ENCODE peak calls at places on chromosomes 2 and 18, in five cellular contexts. A, D, G, I and H are unnamed samples.

GRCh38 chr2:241653210-241653750 is 15.8 kb downstream of the ATG4B start:
- DNase-seq in A (no peak), D (no peak), G (no peak), I (no peak), H (no peak)

GRCh38 chr2:12765203-12765602 is 48.5 kb downstream of the TRIB2 start:
- DNase-seq in A (no peak), D (no peak), G (no peak), I (no peak), H (no peak)

GRCh38 chr2:211175956-211176355 is 619.6 kb downstream of the CPS1 start:
- DNase-seq in A (no peak), D (no peak), G (no peak), I (no peak), H (no peak)

GRCh38 chr2:220847587-220847986 is 724.5 kb downstream of the EPHA4 start:
- DNase-seq in A (no peak), D (peak; percentile 86), G (no peak), I (no peak), H (no peak)

GRCh38 chr2:150295544-150295943 is 191.9 kb downstream of the RND3 start:
- DNase-seq in A (no peak), D (no peak), G (no peak), I (no peak), H (no peak)

GRCh38 chr2:190837417-190837816 is 43.2 kb upstream of the GLS start:
- DNase-seq in A (no peak), D (peak; percentile 77), G (no peak), I (no peak), H (no peak)

GRCh38 chr18:68779169-68779568 is 18.7 kb upstream of the CCDC102B start:
- DNase-seq in A (no peak), D (peak; percentile 17), G (no peak), I (no peak), H (no peak)

GRCh38 chr2:187453078-187453641 is 5.1 kb upstream of the CALCRL start:
- DNase-seq in A (no peak), D (peak; percentile 48), G (no peak), I (no peak), H (no peak)

GRCh38 chr2:69554981-69555380 is 88.6 kb downstream of the AAK1 start:
- DNase-seq in A (no peak), D (no peak), G (peak; percentile 13), I (no peak), H (no peak)

GRCh38 chr2:170843656-170844055 is 27.0 kb downstream of the GAD1 start:
- DNase-seq in A (no peak), D (peak; percentile 55), G (no peak), I (no peak), H (no peak)

GRCh38 chr2:174442546-174443510 is 44.0 kb downstream of the GPR155 start:
- DNase-seq in A (no peak), D (peak; percentile 77), G (no peak), I (no peak), H (no peak)

GRCh38 chr18:274313-274712 is 6.5 kb upstream of the THOC1 start:
- DNase-seq in A (no peak), D (no peak), G (no peak), I (no peak), H (no peak)

GRCh38 chr18:74457743-74458465 is 796 bp upstream of the DIPK1C start:
- DNase-seq in A (no peak), D (no peak), G (no peak), I (no peak), H (peak; percentile 4)

GRCh38 chr2:201158111-201158929 is 24.6 kb upstream of the CASP10 start:
- DNase-seq in A (peak; percentile 55), D (peak; percentile 80), G (peak; percentile 61), I (peak; percentile 65), H (peak; percentile 66)

GRCh38 chr2:10515887-10516286 is 67.8 kb upstream of the ODC1 start:
- DNase-seq in A (no peak), D (no peak), G (no peak), I (no peak), H (no peak)

GRCh38 chr18:7020995-7021777 is 96.4 kb downstream of the LAMA1 start:
- DNase-seq in A (no peak), D (no peak), G (no peak), I (no peak), H (no peak)

GRCh38 chr2:191463790-191464189 is 214.1 kb upstream of the NABP1 start:
- DNase-seq in A (no peak), D (no peak), G (no peak), I (no peak), H (no peak)

GRCh38 chr2:224982910-224983688 is 59.2 kb downstream of the DOCK10 start:
- DNase-seq in A (no peak), D (peak; percentile 79), G (no peak), I (peak; percentile 49), H (no peak)

GRCh38 chr18:9708882-9709877 is 1.1 kb downstream of the RAB31 start:
- DNase-seq in A (no peak), D (no peak), G (no peak), I (no peak), H (no peak)

GRCh38 chr2:2507471-2507997 is 176.5 kb upstream of the MYT1L start:
- DNase-seq in A (no peak), D (no peak), G (no peak), I (no peak), H (no peak)

GRCh38 chr2:42328148-42328833 is 32.7 kb downstream of the COX7A2L start:
- DNase-seq in A (no peak), D (peak; percentile 57), G (no peak), I (no peak), H (no peak)

GRCh38 chr2:64622443-64623231 is 31.1 kb downstream of the SERTAD2 start:
- DNase-seq in A (peak; percentile 53), D (peak; percentile 56), G (no peak), I (no peak), H (no peak)

GRCh38 chr2:188965147-188965546 is 9.0 kb upstream of the COL3A1 start:
- DNase-seq in A (no peak), D (no peak), G (no peak), I (no peak), H (no peak)

GRCh38 chr2:171319164-171319810 is 114.5 kb downstream of the METTL8 start:
- DNase-seq in A (peak; percentile 38), D (peak; percentile 25), G (no peak), I (peak; percentile 34), H (no peak)

GRCh38 chr2:178143481-178143880 is 31.2 kb downstream of the RBM45 start:
- DNase-seq in A (no peak), D (no peak), G (no peak), I (no peak), H (no peak)

GRCh38 chr2:20067992-20068727 is 16.7 kb upstream of the LAPTM4A start:
- DNase-seq in A (no peak), D (peak; percentile 88), G (no peak), I (no peak), H (no peak)

DNA sequence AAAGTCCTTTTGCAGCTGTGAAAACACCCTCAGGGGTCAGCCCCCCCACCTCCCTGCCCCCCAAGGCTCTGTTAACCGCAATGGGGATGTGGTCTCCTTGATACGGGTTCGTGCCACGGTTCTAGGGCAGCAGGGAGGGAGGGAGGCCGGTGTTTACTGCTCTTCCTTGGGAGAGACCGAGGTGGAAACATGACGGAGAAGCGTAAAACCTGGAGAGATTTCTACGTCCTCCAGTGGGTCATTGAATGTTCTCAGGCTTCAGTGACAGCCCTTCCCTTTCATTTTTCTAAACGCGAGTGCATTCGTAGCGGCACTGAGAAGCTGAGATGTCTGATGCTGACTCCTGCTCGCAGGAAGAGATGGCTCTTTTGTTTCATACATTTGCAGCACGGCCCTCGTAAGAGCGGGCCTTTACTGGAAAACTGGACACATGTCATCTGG is 40.5 kb upstream of the HDAC4 start:
- DNase-seq in A (no peak), D (peak; percentile 63), G (no peak), I (peak; percentile 41), H (no peak)
- H3K4me3 ChIP-seq in A (no peak overlapping the region), D (peak overlapping the region; percentile 10), G (no peak overlapping the region), I (peak overlapping the region; percentile 59), H (no peak overlapping the region)

DNA sequence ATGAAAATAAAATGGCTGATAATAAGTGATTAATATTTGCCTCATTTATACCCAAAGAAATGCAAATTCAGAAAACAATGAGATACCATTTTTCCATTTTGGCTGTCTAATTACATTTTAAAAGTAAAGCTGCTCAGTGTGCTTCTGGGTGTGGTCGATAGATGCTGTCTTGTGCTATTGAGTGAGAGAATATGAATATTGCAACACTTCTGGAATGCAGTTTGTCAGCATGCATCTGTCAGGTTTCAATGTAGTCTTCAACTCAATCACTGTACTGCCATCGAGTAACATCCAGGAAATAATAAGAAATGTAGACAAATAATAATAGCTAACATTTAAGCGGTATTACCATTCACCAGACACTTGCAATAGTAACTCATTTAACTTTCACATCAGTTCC is 3.9 kb downstream of the IL18R1 start:
- DNase-seq in A (no peak), D (no peak), G (no peak), I (no peak), H (no peak)
- H3K4me3 ChIP-seq in A (no peak overlapping the region), D (no peak overlapping the region), G (no peak overlapping the region), I (no peak overlapping the region), H (no peak overlapping the region)

GRCh38 chr2:24875901-24876300 is 44.1 kb downstream of the ADCY3 start:
- DNase-seq in A (no peak), D (no peak), G (no peak), I (no peak), H (no peak)

GRCh38 chr2:24875272-24875671 is 44.8 kb downstream of the ADCY3 start:
- DNase-seq in A (no peak), D (peak; percentile 72), G (no peak), I (no peak), H (no peak)

GRCh38 chr2:24873619-24874018 is 46.4 kb downstream of the ADCY3 start:
- DNase-seq in A (no peak), D (no peak), G (no peak), I (no peak), H (no peak)

GRCh38 chr2:24872344-24873115 is 47.5 kb downstream of the ADCY3 start:
- DNase-seq in A (no peak), D (no peak), G (no peak), I (no peak), H (no peak)

GRCh38 chr2:24874025-24874424 is 46.0 kb downstream of the ADCY3 start:
- DNase-seq in A (no peak), D (no peak), G (no peak), I (no peak), H (no peak)
- H3K4me3 ChIP-seq in A (no peak overlapping the region), D (no peak overlapping the region), G (no peak overlapping the region), I (no peak overlapping the region), H (no peak overlapping the region)

GRCh38 chr18:75638597-75639467 is 211.3 kb upstream of the SMIM21 start:
- DNase-seq in A (peak; percentile 53), D (peak; percentile 71), G (no peak), I (no peak), H (no peak)
- H3K4me3 ChIP-seq in A (no peak overlapping the region), D (peak overlapping the region; percentile 35), G (no peak overlapping the region), I (no peak overlapping the region), H (no peak overlapping the region)

DNA sequence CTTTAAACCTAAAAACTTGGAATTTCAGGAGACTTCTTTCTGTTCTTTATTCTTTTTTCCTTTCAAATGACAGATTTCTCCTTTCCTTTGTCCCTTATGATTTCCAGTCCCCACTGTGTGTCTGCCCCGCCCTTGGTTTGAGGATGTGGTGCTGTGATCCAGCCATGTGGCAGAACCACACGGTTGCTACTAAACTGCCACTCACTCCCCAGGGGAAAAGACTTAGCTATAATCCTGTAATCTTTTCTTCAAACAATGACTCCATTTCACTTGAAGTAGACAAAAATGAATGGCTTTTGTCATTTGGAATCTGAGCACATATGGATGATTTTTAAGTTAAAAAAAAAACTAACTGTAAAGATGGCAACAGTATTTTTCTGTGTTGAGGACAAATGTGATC is 76.2 kb upstream of the STAM2 start:
- DNase-seq in A (no peak), D (no peak), G (no peak), I (no peak), H (no peak)
- H3K4me3 ChIP-seq in A (no peak overlapping the region), D (no peak overlapping the region), G (no peak overlapping the region), I (no peak overlapping the region), H (no peak overlapping the region)